ENCODE peak calls at places on chromosomes 3 and 15, in five cellular contexts. T is stimulated activated CD8-positive, alpha-beta memory T cell treated with anti-CD3 and anti-CD28 coated beads, Interleukin-15, amount 100 ng/mL, for 24 hours; U is hypothalamus; E is right lobe of liver; P is astrocyte. S is an unnamed sample.

GRCh38 chr3:16064660-16065414 is 109.6 kb upstream of the GALNT15 start:
- DNase-seq in U (no peak), T (no peak), E (peak; percentile 81), P (peak; percentile 95), S (no peak)

GRCh38 chr3:125192190-125193035 is 20.1 kb downstream of the SLC12A8 start:
- DNase-seq in U (no peak), T (no peak), E (no peak), P (no peak), S (peak; percentile 40)

GRCh38 chr3:170320471-170321121 is 36.9 kb upstream of the SKIL start:
- DNase-seq in E (no peak), U (no peak), P (no peak), T (no peak), S (no peak)

GRCh38 chr3:56921573-56922571 is 120.1 kb upstream of the ARHGEF3 start:
- DNase-seq in U (no peak), E (no peak), P (peak; percentile 79), T (no peak), S (peak; percentile 41)

GRCh38 chr3:63353383-63353782 is 75.3 kb downstream of the SYNPR start:
- DNase-seq in T (no peak), E (no peak), P (peak; percentile 67), U (no peak), S (no peak)

GRCh38 chr15:40958146-40958545 is 4.9 kb downstream of the CHAC1 start:
- DNase-seq in T (no peak), P (no peak), U (no peak), E (no peak), S (no peak)

GRCh38 chr3:68858549-68858948 is 73.8 kb downstream of the TAFA4 start:
- DNase-seq in P (no peak), U (no peak), E (no peak), T (no peak), S (no peak)

GRCh38 chr3:126914226-126914625 is 68.7 kb upstream of the PLXNA1 start:
- DNase-seq in P (no peak), U (no peak), E (no peak), T (no peak), S (no peak)

S was measured in upper lobe of left lung.